ENCODE peak calls at places on chromosomes 6 and 20, in ten cellular contexts. O is left ventricle myocardium inferior, G is HEK293T, C is germinal center, T is occipital lobe, M is AG08396, B is AG10803, X is thoracic aorta, K is aorta, A is dermis microvascular lymphatic vessel endothelial cell. W is an unnamed sample.

GRCh38 chr6:162416307-162416706 is 311.3 kb downstream of the PRKN start:
- DNase-seq in O (no peak), G (no peak), C (no peak), T (no peak), M (no peak), B (no peak), X (no peak), K (no peak), A (no peak), W (no peak)

GRCh38 chr6:81720427-81720826 is 32.1 kb downstream of the TENT5A start:
- DNase-seq in O (no peak), G (no peak), C (no peak), T (no peak), M (no peak), B (no peak), X (no peak), K (no peak), A (no peak), W (no peak)

GRCh38 chr6:31940256-31940664 is 5.6 kb upstream of the CFB start:
- DNase-seq in O (no peak), G (no peak), C (no peak), T (no peak), M (peak; percentile 42), B (peak; percentile 38), X (no peak), K (peak; percentile 2), A (no peak), W (no peak)

GRCh38 chr6:55438217-55438616 is 110.9 kb downstream of the GFRAL start:
- DNase-seq in O (no peak), G (no peak), C (no peak), T (no peak), M (no peak), B (no peak), X (no peak), K (no peak), A (no peak), W (no peak)

GRCh38 chr6:4133941-4134838 is 1.2 kb downstream of the ECI2 start:
- DNase-seq in O (peak; percentile 26), G (peak; percentile 19), C (no peak), T (no peak), M (no peak), B (no peak), X (no peak), K (peak; percentile 54), A (no peak), W (no peak)

GRCh38 chr20:58389324-58389967 is 417 bp downstream of the VAPB start:
- DNase-seq in O (peak; percentile 41), G (peak; percentile 37), C (peak; percentile 29), T (no peak), M (peak; percentile 71), B (peak; percentile 49), X (no peak), K (no peak), A (no peak), W (no peak)

GRCh38 chr6:124002377-124003081 is 198.9 kb downstream of the NKAIN2 start:
- DNase-seq in O (no peak), G (no peak), C (no peak), T (peak; percentile 15), M (no peak), B (no peak), X (no peak), K (no peak), A (no peak), W (no peak)

GRCh38 chr6:89023591-89024441 is 56.7 kb upstream of the PNRC1 start:
- DNase-seq in O (peak; percentile 25), G (no peak), C (no peak), T (no peak), M (no peak), B (no peak), X (no peak), K (peak; percentile 64), A (no peak), W (no peak)

GRCh38 chr20:3902041-3902440 is 12.9 kb downstream of the PANK2 start:
- DNase-seq in O (no peak), G (no peak), C (no peak), T (no peak), M (no peak), B (no peak), X (no peak), K (no peak), A (no peak), W (no peak)

GRCh38 chr20:768426-768978 is at the start of gene SLC52A3:
- DNase-seq in O (peak; percentile 33), G (peak; percentile 31), C (no peak), T (no peak), M (no peak), B (no peak), X (no peak), K (no peak), A (no peak), W (no peak)

GRCh38 chr6:89432875-89433636 is at the start of gene ANKRD6:
- DNase-seq in O (peak; percentile 79), G (peak; percentile 89), C (peak; percentile 87), T (peak; percentile 9), M (peak; percentile 90), B (peak; percentile 9), X (peak; percentile 21), K (peak; percentile 78), A (peak; percentile 14), W (peak; percentile 86)

GRCh38 chr6:84882768-84883766 is 118.7 kb upstream of the TBX18 start:
- DNase-seq in O (no peak), G (peak; percentile 13), C (no peak), T (no peak), M (no peak), B (no peak), X (no peak), K (no peak), A (peak; percentile 47), W (no peak)

GRCh38 chr20:52972965-52973819 is 1.0 kb downstream of the TSHZ2 start:
- DNase-seq in O (peak; percentile 14), G (peak; percentile 42), C (peak; percentile 27), T (no peak), M (no peak), B (no peak), X (no peak), K (peak; percentile 45), A (no peak), W (no peak)

GRCh38 chr6:11245406-11245990 is 13.0 kb upstream of the NEDD9 start:
- DNase-seq in O (no peak), G (no peak), C (no peak), T (no peak), M (no peak), B (peak; percentile 95), X (no peak), K (no peak), A (no peak), W (no peak)

GRCh38 chr6:4282926-4283325 is 147.6 kb upstream of the ECI2 start:
- DNase-seq in O (no peak), G (no peak), C (no peak), T (no peak), M (no peak), B (no peak), X (no peak), K (no peak), A (no peak), W (no peak)

GRCh38 chr6:150312395-150312794 is 56.4 kb upstream of the IYD start:
- DNase-seq in O (no peak), G (no peak), C (no peak), T (no peak), M (no peak), B (no peak), X (no peak), K (no peak), A (no peak), W (no peak)

GRCh38 chr6:30544666-30545272 is 11.5 kb downstream of the GNL1 start:
- DNase-seq in O (no peak), G (peak; percentile 54), C (peak; percentile 54), T (no peak), M (peak; percentile 54), B (peak; percentile 70), X (no peak), K (no peak), A (no peak), W (no peak)

GRCh38 chr20:17202668-17203067 is 24.2 kb upstream of the PCSK2 start:
- DNase-seq in O (no peak), G (peak; percentile 23), C (no peak), T (peak; percentile 1), M (no peak), B (no peak), X (no peak), K (no peak), A (no peak), W (no peak)

GRCh38 chr20:37919389-37920040 is 16.6 kb downstream of the VSTM2L start:
- DNase-seq in O (no peak), G (peak; percentile 40), C (no peak), T (no peak), M (no peak), B (no peak), X (no peak), K (no peak), A (no peak), W (no peak)